ENCODE peak calls at places on chromosomes 16 and 17, in six cellular contexts. H, M, K, U, N and T are unnamed samples.

GRCh38 chr17:42673266-42673884 is 3.4 kb downstream of the PLEKHH3 start:
- DNase-seq in H (no peak), U (no peak), N (no peak), M (no peak), K (no peak), T (no peak)

GRCh38 chr17:57999496-58000017 is 7.5 kb downstream of the SRSF1 start:
- DNase-seq in N (no peak), K (peak; percentile 69), M (no peak), U (no peak), H (peak; percentile 86), T (peak; percentile 55)

GRCh38 chr16:70695351-70696070 is 9.7 kb upstream of the MTSS2 start:
- DNase-seq in K (peak; percentile 41), N (peak; percentile 47), U (no peak), M (no peak), H (peak; percentile 42), T (no peak)

GRCh38 chr16:12341423-12341822 is 364.9 kb downstream of the SNX29 start:
- DNase-seq in H (peak; percentile 7), N (no peak), U (no peak), K (no peak), M (no peak), T (peak; percentile 47)

GRCh38 chr17:54009502-54009901 is 186.8 kb downstream of the KIF2B start:
- DNase-seq in U (no peak), H (no peak), N (no peak), K (no peak), M (no peak), T (no peak)

GRCh38 chr17:8073627-8074485 is 13.7 kb downstream of the ALOX12B start:
- DNase-seq in U (no peak), N (peak; percentile 79), K (peak; percentile 76), M (no peak), H (peak; percentile 71), T (peak; percentile 47)

GRCh38 chr17:82204831-82205719 is 7.6 kb downstream of the CCDC57 start:
- DNase-seq in K (no peak), N (no peak), U (no peak), H (peak; percentile 61), M (no peak), T (peak; percentile 63)

GRCh38 chr17:28912281-28912937 is 9.5 kb upstream of the DHRS13 start:
- DNase-seq in N (peak; percentile 68), H (no peak), U (no peak), K (no peak), M (no peak), T (no peak)

GRCh38 chr17:73972056-73972455 is 231.4 kb upstream of the RPL38 start:
- DNase-seq in N (no peak), U (no peak), H (no peak), K (no peak), M (no peak), T (no peak)

GRCh38 chr16:89325861-89326471 is 108.5 kb downstream of the ZNF778 start:
- DNase-seq in N (peak; percentile 72), U (no peak), H (peak; percentile 84), K (no peak), M (peak; percentile 71), T (no peak)

GRCh38 chr17:5122586-5123342 is 6.9 kb downstream of the USP6 start:
- DNase-seq in N (peak; percentile 36), M (no peak), H (peak; percentile 14), U (no peak), K (peak; percentile 9), T (no peak)

GRCh38 chr16:88773812-88774291 is 11.2 kb downstream of the PIEZO1 start:
- DNase-seq in K (no peak), H (peak; percentile 77), N (peak; percentile 64), M (no peak), U (no peak), T (no peak)

GRCh38 chr17:1076982-1077302 is 80.0 kb downstream of the TIMM22 start:
- DNase-seq in U (no peak), H (no peak), K (no peak), N (no peak), M (no peak), T (no peak)

DNA sequence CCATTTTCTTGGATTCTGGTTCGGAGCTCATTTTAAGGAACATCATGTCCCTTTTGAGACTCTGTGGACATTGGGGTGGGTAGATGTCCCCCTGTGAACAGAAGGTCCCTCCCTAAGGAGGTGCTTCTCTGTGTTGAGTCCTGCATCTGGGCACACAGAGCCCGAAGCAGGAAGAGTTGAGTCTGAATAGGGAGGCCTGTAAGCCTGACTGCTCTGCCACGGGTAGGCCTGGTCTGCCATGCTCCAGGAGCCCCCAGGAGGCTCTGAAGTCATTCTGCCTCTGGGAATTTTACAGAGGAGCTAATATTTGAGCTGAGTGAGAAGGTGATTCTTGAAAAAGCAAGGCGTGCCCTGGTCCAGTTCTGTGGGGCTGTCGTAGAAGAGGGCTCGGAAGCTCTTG is 50.6 kb downstream of the TENT4B start:
- DNase-seq in H (no peak), U (no peak), M (no peak), N (no peak), K (no peak), T (no peak)
- H3K4me3 ChIP-seq in H (no peak overlapping the region), U (no peak overlapping the region), M (no peak overlapping the region), N (no peak overlapping the region), K (no peak overlapping the region), T (no peak overlapping the region)

GRCh38 chr17:80025796-80026195 is 9.9 kb downstream of the TBC1D16 start:
- DNase-seq in K (no peak), U (no peak), M (no peak), H (no peak), N (no peak), T (no peak)

GRCh38 chr17:80025140-80025539 is 10.5 kb downstream of the TBC1D16 start:
- DNase-seq in U (no peak), H (no peak), N (peak; percentile 44), M (no peak), K (no peak), T (no peak)

GRCh38 chr17:80023261-80024205 is 12.1 kb downstream of the TBC1D16 start:
- DNase-seq in U (no peak), H (no peak), K (no peak), M (no peak), N (peak; percentile 34), T (no peak)

GRCh38 chr17:80026359-80027042 is 9.2 kb downstream of the TBC1D16 start:
- DNase-seq in K (no peak), H (no peak), U (no peak), M (no peak), N (peak; percentile 44), T (no peak)

DNA sequence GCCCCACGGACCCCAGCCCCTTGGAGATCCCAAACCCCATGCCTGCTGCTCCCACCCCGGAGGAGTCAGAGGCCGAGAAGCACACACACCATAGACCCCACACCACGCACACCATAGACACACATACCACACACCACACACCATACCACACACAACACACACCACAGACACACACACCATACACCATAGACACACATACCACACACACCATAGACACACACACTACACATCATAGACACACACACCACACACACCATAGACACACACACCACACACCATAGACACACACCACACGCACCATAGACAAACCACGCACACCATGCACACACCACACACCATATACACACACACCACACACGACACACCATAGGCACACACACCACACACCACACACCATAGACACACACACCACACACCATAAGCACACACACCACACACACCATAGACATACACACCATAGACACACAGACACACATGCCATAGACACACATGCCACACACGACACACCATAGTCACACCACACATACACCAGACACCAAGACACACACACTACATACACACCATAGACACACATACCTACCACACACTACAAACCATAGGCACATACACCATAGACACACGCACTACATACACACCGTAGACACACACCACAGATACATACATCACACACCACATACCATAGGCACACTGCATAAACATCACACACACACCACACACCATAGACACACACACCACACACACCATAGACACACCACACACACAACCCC is 11.3 kb downstream of the TBC1D16 start:
- DNase-seq in N (no peak), K (no peak), H (no peak), U (no peak), M (no peak), T (no peak)
- H3K4me3 ChIP-seq in N (peak overlapping the region; percentile 17), K (no peak overlapping the region), H (no peak overlapping the region), U (no peak overlapping the region), M (peak overlapping the region; percentile 17), T (no peak overlapping the region)

DNA sequence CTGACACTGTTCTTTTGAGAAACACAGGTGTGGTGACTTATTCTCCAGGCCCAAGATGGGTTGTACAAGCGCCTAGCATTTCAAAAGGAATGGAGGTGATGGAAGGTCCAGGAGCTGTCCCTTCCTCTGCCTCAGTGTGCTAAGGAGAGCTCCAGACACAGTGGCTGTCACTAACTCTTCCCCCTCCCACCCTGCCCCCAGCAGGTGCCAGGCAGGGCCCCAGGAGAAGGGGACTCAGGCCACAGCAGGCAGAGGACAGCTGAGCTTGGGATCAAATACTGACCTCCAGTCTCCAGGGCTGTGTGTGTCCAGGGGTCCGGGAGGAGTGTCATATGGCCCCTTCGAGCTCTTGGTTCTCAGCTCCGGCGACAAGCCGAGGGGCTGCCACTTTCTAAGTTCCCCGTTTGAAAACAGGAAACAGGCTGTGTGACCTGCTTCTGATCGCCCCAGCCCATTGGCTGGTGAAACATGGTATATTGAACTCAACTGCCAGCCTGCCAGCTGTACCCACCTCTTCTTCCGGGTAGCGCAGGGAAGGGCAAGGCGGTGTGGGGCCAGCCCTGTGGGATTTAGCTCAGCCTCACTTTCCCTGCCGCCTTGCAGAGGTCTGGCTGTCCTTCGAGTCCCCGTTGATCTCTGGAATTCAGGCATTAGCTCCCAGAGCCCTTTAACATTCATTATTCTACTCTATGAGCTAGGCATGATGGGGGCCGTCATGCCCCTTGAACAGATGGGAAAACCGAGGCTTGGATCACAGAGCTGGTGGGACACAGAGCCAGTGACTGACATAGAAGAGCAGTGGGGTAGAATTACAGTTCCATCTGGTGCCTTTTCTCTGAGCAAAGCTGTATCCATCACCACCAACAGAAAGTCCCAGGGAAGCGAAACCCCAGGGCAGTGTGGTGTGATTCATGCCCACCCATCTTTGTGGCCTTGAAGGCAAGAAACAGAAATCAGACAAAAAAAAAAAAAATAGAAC is at the start of gene SNX20:
- DNase-seq in M (no peak), K (peak; percentile 76), H (no peak), N (peak; percentile 58), U (no peak), T (no peak)
- H3K4me3 ChIP-seq in M (no peak within 1 kb of the TSS), K (peak within 1 kb of the TSS; percentile 89), H (no peak within 1 kb of the TSS), N (peak within 1 kb of the TSS; percentile 11), U (no peak within 1 kb of the TSS), T (no peak within 1 kb of the TSS)

DNA sequence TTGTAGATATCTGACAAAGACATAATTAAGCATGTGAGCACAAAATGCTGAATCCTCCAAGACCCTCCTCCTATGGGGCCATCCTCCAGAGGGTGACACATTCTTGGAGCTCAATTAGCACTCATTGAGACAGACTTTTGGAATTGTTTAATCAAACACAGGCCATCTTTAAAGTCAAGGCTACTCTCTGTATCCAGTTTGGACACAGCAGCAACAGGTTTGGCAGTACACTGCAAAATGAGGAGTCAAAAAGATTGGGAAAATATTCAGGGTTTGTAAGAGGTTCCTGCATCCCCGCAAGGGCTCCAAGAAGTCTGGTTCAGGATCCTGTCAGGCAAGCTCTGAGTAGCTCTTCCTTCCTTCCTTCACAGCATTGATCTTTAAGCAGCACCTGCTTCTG is 1.3 kb downstream of the ITFG1 start:
- DNase-seq in K (no peak), M (no peak), N (no peak), H (no peak), U (no peak), T (no peak)
- H3K4me3 ChIP-seq in K (peak overlapping the region; percentile 84), M (no peak overlapping the region), N (no peak overlapping the region), H (no peak overlapping the region), U (peak overlapping the region; percentile 92), T (peak overlapping the region; percentile 81)